ENCODE peak calls at places on chromosome 20, in ten cellular contexts. M, O, P, S, G, Q, L, R, A and D are unnamed samples.

GRCh38 chr20:16654858-16655257 is 75.0 kb upstream of the SNRPB2 start:
- DNase-seq in M (no peak), O (no peak), P (no peak), S (no peak), G (no peak), Q (peak; percentile 71), L (no peak), R (no peak), A (no peak), D (no peak)

GRCh38 chr20:24995741-24996448 is 3.3 kb upstream of the APMAP start:
- DNase-seq in M (no peak), O (no peak), P (no peak), S (no peak), G (peak; percentile 5), Q (peak; percentile 45), L (peak; percentile 34), R (no peak), A (no peak), D (peak; percentile 12)

GRCh38 chr20:10547276-10548114 is 112.4 kb downstream of the SLX4IP start:
- DNase-seq in M (no peak), O (no peak), P (peak; percentile 50), S (no peak), G (no peak), Q (peak; percentile 19), L (no peak), R (no peak), A (no peak), D (no peak)

GRCh38 chr20:45095753-45096371 is 5.1 kb downstream of the KCNS1 start:
- DNase-seq in M (no peak), O (peak; percentile 59), P (peak; percentile 52), S (peak; percentile 75), G (peak; percentile 52), Q (peak; percentile 89), L (no peak), R (no peak), A (peak; percentile 17), D (peak; percentile 81)

GRCh38 chr20:3911956-3912355 is 22.8 kb downstream of the PANK2 start:
- DNase-seq in M (no peak), O (no peak), P (no peak), S (no peak), G (no peak), Q (no peak), L (no peak), R (no peak), A (no peak), D (no peak)

GRCh38 chr20:14865731-14866130 is 528.3 kb upstream of the FLRT3 start:
- DNase-seq in M (no peak), O (no peak), P (no peak), S (no peak), G (no peak), Q (no peak), L (no peak), R (no peak), A (no peak), D (no peak)

GRCh38 chr20:44572551-44573500 is 9.6 kb upstream of the PKIG start:
- DNase-seq in M (peak; percentile 63), O (peak; percentile 92), P (peak; percentile 73), S (no peak), G (peak; percentile 74), Q (peak; percentile 95), L (no peak), R (no peak), A (peak; percentile 35), D (peak; percentile 89)

GRCh38 chr20:32285621-32286334 is 8.3 kb downstream of the KIF3B start:
- DNase-seq in M (no peak), O (peak; percentile 25), P (no peak), S (peak; percentile 82), G (no peak), Q (peak; percentile 63), L (no peak), R (no peak), A (no peak), D (no peak)

GRCh38 chr20:41363601-41364000 is 3.0 kb downstream of the EMILIN3 start:
- DNase-seq in M (no peak), O (no peak), P (no peak), S (no peak), G (no peak), Q (no peak), L (no peak), R (no peak), A (no peak), D (no peak)

GRCh38 chr20:31806564-31807355 is 12.4 kb upstream of the MYLK2 start:
- DNase-seq in M (no peak), O (no peak), P (no peak), S (no peak), G (peak; percentile 21), Q (peak; percentile 22), L (no peak), R (no peak), A (no peak), D (no peak)

DNA sequence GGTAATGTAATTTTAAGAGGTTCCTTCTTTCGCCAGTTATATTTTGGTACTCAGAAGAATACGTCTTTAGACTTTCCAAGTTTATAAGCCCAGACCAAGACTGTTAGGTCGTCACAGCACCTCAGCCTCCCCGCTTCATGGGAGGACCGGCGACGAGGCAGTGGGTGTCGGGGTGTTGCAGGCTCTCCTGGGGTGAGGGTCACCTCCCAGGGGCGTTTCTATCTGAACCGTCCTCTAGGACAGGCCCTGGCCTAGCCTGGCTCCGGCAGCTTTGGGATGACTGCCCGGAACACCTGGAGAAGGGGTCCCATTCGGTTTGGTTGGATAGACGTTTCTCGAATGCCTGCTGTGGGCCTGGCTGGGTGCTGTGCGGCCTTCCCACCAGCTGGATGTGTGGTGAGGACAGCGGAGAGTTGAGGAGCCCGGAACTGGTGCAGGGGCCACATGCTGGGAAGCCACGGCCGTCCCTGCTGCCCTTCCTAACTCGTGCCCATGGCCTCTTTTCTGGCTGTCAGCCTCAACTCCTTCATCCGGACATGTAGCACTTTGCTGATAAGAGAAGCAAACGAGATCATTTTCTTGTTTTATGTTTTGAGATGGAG is 1.1 kb downstream of the OSBPL2 start:
- DNase-seq in M (no peak), O (peak; percentile 20), P (no peak), S (no peak), G (no peak), Q (no peak), L (no peak), R (no peak), A (peak; percentile 20), D (no peak)
- TF ChIP-seq CTCF in M (no peak), O (no peak), P (no peak), S (no peak), G (no peak), Q (no peak), L (no peak), R (no peak), A (no peak), D (no peak)

GRCh38 chr20:37521091-37521771 is at the start of gene NNAT:
- DNase-seq in M (no peak), O (no peak), P (no peak), S (no peak), G (no peak), Q (no peak), L (no peak), R (no peak), A (no peak), D (no peak)

GRCh38 chr20:37518606-37519507 is 2.2 kb upstream of the NNAT start:
- DNase-seq in M (no peak), O (no peak), P (peak; percentile 87), S (no peak), G (peak; percentile 64), Q (no peak), L (peak; percentile 72), R (no peak), A (no peak), D (peak; percentile 30)

GRCh38 chr20:37522258-37523011 is 1.4 kb downstream of the NNAT start:
- DNase-seq in M (no peak), O (no peak), P (peak; percentile 44), S (no peak), G (peak; percentile 58), Q (no peak), L (peak; percentile 88), R (no peak), A (no peak), D (no peak)

GRCh38 chr20:37519508-37520416 is 1.3 kb upstream of the NNAT start:
- DNase-seq in M (no peak), O (no peak), P (peak; percentile 41), S (no peak), G (peak; percentile 42), Q (no peak), L (no peak), R (no peak), A (no peak), D (no peak)

GRCh38 chr20:37520417-37520751 is 666 bp upstream of the NNAT start:
- DNase-seq in M (no peak), O (no peak), P (no peak), S (no peak), G (no peak), Q (no peak), L (no peak), R (no peak), A (no peak), D (no peak)
- H3K4me3 ChIP-seq in M (no peak overlapping the region), O (no peak overlapping the region), P (no peak overlapping the region), S (no peak overlapping the region), G (no peak overlapping the region), Q (no peak overlapping the region), L (no peak overlapping the region), R (peak overlapping the region; percentile 49), A (no peak overlapping the region), D (no peak overlapping the region)

GRCh38 chr20:62301773-62302340 is 940 bp upstream of the ADRM1 start:
- DNase-seq in M (peak; percentile 71), O (peak; percentile 93), P (peak; percentile 90), S (peak; percentile 96), G (peak; percentile 92), Q (peak; percentile 96), L (peak; percentile 95), R (peak; percentile 80), A (peak; percentile 81), D (peak; percentile 94)
- TF ChIP-seq CTCF in M (peak; percentile 90), O (peak; percentile 91), P (peak; percentile 94), S (peak; percentile 95), G (peak; percentile 93), Q (peak; percentile 70), L (peak; percentile 92), R (peak; percentile 91), A (peak; percentile 91), D (peak; percentile 91)

DNA sequence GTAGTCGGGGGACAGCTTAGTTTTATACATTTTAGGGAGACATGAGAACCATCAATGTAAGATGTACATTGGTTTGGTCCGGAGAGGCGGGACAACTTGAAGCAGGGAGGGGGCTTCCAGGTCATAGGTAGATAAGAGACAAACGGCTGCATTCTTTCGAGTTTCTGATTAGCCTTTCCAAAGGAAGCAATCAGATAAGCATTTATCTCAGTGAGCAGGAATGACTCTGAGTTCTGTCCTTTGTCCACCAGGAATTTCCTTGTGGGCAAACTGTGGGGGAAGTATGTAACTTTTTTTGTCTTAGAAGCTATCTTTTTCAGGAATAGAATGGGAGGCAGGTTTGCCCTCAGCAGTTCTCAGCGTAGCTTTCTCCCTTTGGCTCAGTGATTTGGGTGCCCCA is 1.4 kb downstream of the YTHDF1 start:
- DNase-seq in M (no peak), O (no peak), P (no peak), S (no peak), G (no peak), Q (no peak), L (no peak), R (no peak), A (no peak), D (no peak)
- H3K4me3 ChIP-seq in M (peak overlapping the region; percentile 77), O (peak overlapping the region; percentile 76), P (peak overlapping the region; percentile 86), S (peak overlapping the region; percentile 96), G (no peak overlapping the region), Q (peak overlapping the region; percentile 100), L (peak overlapping the region; percentile 91), R (no peak overlapping the region), A (no peak overlapping the region), D (peak overlapping the region; percentile 74)